ENCODE peak calls at places on chromosome 5, in seven cellular contexts. One of them, this sample, is unnamed.

GRCh38 chr5:79785983-79786382 is 96.3 kb downstream of the CMYA5 start:
- DNase-seq in pancreas: no peak
- DNase-seq in CD4-positive, CD25-positive, alpha-beta regulatory T cell: no peak
- DNase-seq in CD8-positive, alpha-beta T cell: no peak
- DNase-seq in astrocyte: no peak
- DNase-seq in breast epithelium: no peak
- DNase-seq in A673: no peak
- DNase-seq in this sample: no peak

GRCh38 chr5:69368458-69369368 is 607 bp downstream of the AK6 start:
- DNase-seq in breast epithelium: no peak
- DNase-seq in CD8-positive, alpha-beta T cell: no peak
- DNase-seq in pancreas: no peak
- DNase-seq in astrocyte: peak; percentile 54
- DNase-seq in A673: peak; percentile 48
- DNase-seq in CD4-positive, CD25-positive, alpha-beta regulatory T cell: peak; percentile 47
- DNase-seq in this sample: no peak

GRCh38 chr5:167389537-167389936 is 901.9 kb upstream of the WWC1 start:
- DNase-seq in CD4-positive, CD25-positive, alpha-beta regulatory T cell: no peak
- DNase-seq in CD8-positive, alpha-beta T cell: no peak
- DNase-seq in astrocyte: peak; percentile 4
- DNase-seq in A673: no peak
- DNase-seq in pancreas: no peak
- DNase-seq in breast epithelium: no peak
- DNase-seq in this sample: no peak

GRCh38 chr5:41871866-41872265 is 1.6 kb upstream of the OXCT1 start:
- DNase-seq in pancreas: peak; percentile 13
- DNase-seq in breast epithelium: no peak
- DNase-seq in astrocyte: peak; percentile 77
- DNase-seq in CD8-positive, alpha-beta T cell: no peak
- DNase-seq in A673: no peak
- DNase-seq in CD4-positive, CD25-positive, alpha-beta regulatory T cell: no peak
- DNase-seq in this sample: no peak

GRCh38 chr5:140145223-140145622 is 19.5 kb downstream of the IGIP start:
- DNase-seq in breast epithelium: no peak
- DNase-seq in CD8-positive, alpha-beta T cell: no peak
- DNase-seq in pancreas: no peak
- DNase-seq in astrocyte: no peak
- DNase-seq in A673: no peak
- DNase-seq in CD4-positive, CD25-positive, alpha-beta regulatory T cell: no peak
- DNase-seq in this sample: no peak

GRCh38 chr5:40334242-40334635 is 345.5 kb upstream of the PTGER4 start:
- DNase-seq in breast epithelium: no peak
- DNase-seq in pancreas: no peak
- DNase-seq in CD8-positive, alpha-beta T cell: no peak
- DNase-seq in CD4-positive, CD25-positive, alpha-beta regulatory T cell: no peak
- DNase-seq in astrocyte: no peak
- DNase-seq in A673: no peak
- DNase-seq in this sample: no peak

GRCh38 chr5:137142371-137143243 is 356.5 kb downstream of the SPOCK1 start:
- DNase-seq in CD8-positive, alpha-beta T cell: no peak
- DNase-seq in breast epithelium: no peak
- DNase-seq in astrocyte: peak; percentile 100
- DNase-seq in pancreas: no peak
- DNase-seq in A673: no peak
- DNase-seq in CD4-positive, CD25-positive, alpha-beta regulatory T cell: no peak
- DNase-seq in this sample: peak; percentile 6

GRCh38 chr5:150189728-150190502 is at the start of gene SLC6A7:
- DNase-seq in pancreas: no peak
- DNase-seq in CD4-positive, CD25-positive, alpha-beta regulatory T cell: no peak
- DNase-seq in astrocyte: no peak
- DNase-seq in breast epithelium: no peak
- DNase-seq in CD8-positive, alpha-beta T cell: no peak
- DNase-seq in A673: no peak
- DNase-seq in this sample: no peak

GRCh38 chr5:32542216-32543059 is 42.9 kb upstream of the SUB1 start:
- DNase-seq in CD8-positive, alpha-beta T cell: no peak
- DNase-seq in astrocyte: peak; percentile 59
- DNase-seq in breast epithelium: no peak
- DNase-seq in pancreas: no peak
- DNase-seq in A673: no peak
- DNase-seq in CD4-positive, CD25-positive, alpha-beta regulatory T cell: peak; percentile 40
- DNase-seq in this sample: peak; percentile 79

GRCh38 chr5:149141224-149141956 is at the start of gene ABLIM3:
- DNase-seq in breast epithelium: peak; percentile 68
- DNase-seq in A673: peak; percentile 62
- DNase-seq in CD8-positive, alpha-beta T cell: peak; percentile 51
- DNase-seq in pancreas: peak; percentile 77
- DNase-seq in astrocyte: no peak
- DNase-seq in CD4-positive, CD25-positive, alpha-beta regulatory T cell: peak; percentile 65
- DNase-seq in this sample: peak; percentile 66

GRCh38 chr5:88660326-88660946 is 222.5 kb downstream of the MEF2C start:
- DNase-seq in breast epithelium: no peak
- DNase-seq in A673: no peak
- DNase-seq in pancreas: no peak
- DNase-seq in astrocyte: peak; percentile 90
- DNase-seq in CD4-positive, CD25-positive, alpha-beta regulatory T cell: no peak
- DNase-seq in CD8-positive, alpha-beta T cell: no peak
- DNase-seq in this sample: no peak

GRCh38 chr5:55231029-55231475 is 2.4 kb downstream of the CCNO start:
- DNase-seq in breast epithelium: no peak
- DNase-seq in A673: no peak
- DNase-seq in CD8-positive, alpha-beta T cell: no peak
- DNase-seq in CD4-positive, CD25-positive, alpha-beta regulatory T cell: no peak
- DNase-seq in pancreas: no peak
- DNase-seq in astrocyte: no peak
- DNase-seq in this sample: no peak
- H3K4me3 ChIP-seq in breast epithelium: peak overlapping the region; percentile 73
- H3K4me3 ChIP-seq in A673: peak overlapping the region; percentile 64
- H3K4me3 ChIP-seq in CD8-positive, alpha-beta T cell: peak overlapping the region; percentile 62
- H3K4me3 ChIP-seq in CD4-positive, CD25-positive, alpha-beta regulatory T cell: no peak overlapping the region
- H3K4me3 ChIP-seq in pancreas: peak overlapping the region; percentile 71
- H3K4me3 ChIP-seq in astrocyte: no peak overlapping the region
- H3K4me3 ChIP-seq in this sample: peak overlapping the region; percentile 11

GRCh38 chr5:73419414-73420390 is 28.9 kb downstream of the FOXD1 start:
- DNase-seq in CD4-positive, CD25-positive, alpha-beta regulatory T cell: no peak
- DNase-seq in A673: peak; percentile 23
- DNase-seq in astrocyte: peak; percentile 89
- DNase-seq in CD8-positive, alpha-beta T cell: no peak
- DNase-seq in breast epithelium: no peak
- DNase-seq in pancreas: no peak
- DNase-seq in this sample: no peak

GRCh38 chr5:73415171-73415570 is 33.4 kb downstream of the FOXD1 start:
- DNase-seq in pancreas: no peak
- DNase-seq in CD8-positive, alpha-beta T cell: no peak
- DNase-seq in astrocyte: no peak
- DNase-seq in CD4-positive, CD25-positive, alpha-beta regulatory T cell: no peak
- DNase-seq in A673: no peak
- DNase-seq in breast epithelium: no peak
- DNase-seq in this sample: no peak

GRCh38 chr5:73417307-73418035 is 31.1 kb downstream of the FOXD1 start:
- DNase-seq in astrocyte: peak; percentile 80
- DNase-seq in CD8-positive, alpha-beta T cell: no peak
- DNase-seq in CD4-positive, CD25-positive, alpha-beta regulatory T cell: no peak
- DNase-seq in pancreas: no peak
- DNase-seq in A673: no peak
- DNase-seq in breast epithelium: no peak
- DNase-seq in this sample: no peak

GRCh38 chr5:73415617-73416016 is 33.0 kb downstream of the FOXD1 start:
- DNase-seq in A673: no peak
- DNase-seq in pancreas: no peak
- DNase-seq in astrocyte: no peak
- DNase-seq in breast epithelium: no peak
- DNase-seq in CD4-positive, CD25-positive, alpha-beta regulatory T cell: no peak
- DNase-seq in CD8-positive, alpha-beta T cell: no peak
- DNase-seq in this sample: no peak

DNA sequence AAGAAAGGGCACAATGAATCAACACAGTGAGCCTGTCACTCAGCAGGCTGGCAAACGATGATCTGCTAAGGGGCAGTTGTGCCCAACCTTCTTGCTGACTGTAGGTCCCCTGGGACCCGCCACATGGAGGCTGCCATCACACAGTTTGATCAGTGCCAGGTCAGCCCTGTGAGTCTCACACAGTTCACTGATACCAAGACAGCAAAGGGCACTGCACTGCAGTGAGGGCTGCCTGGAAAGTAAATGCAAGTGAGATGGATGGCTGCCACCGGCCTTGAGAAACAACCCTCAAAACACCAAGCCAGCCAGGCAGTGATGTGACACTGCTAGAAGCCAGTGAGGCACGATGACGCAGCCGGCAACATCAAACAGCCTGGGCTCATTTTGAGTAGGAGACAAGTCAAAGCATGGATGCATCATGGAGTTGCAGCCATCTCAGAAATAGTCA is 30.3 kb downstream of the FOXD1 start:
- DNase-seq in pancreas: no peak
- DNase-seq in astrocyte: no peak
- DNase-seq in CD8-positive, alpha-beta T cell: no peak
- DNase-seq in CD4-positive, CD25-positive, alpha-beta regulatory T cell: no peak
- DNase-seq in A673: no peak
- DNase-seq in breast epithelium: no peak
- DNase-seq in this sample: no peak
- H3K27me3 ChIP-seq in pancreas: no peaks in the 10 kb centered on the region
- H3K27me3 ChIP-seq in astrocyte: no peaks in the 10 kb centered on the region
- H3K27me3 ChIP-seq in CD8-positive, alpha-beta T cell: peaks cover 37% of the 10 kb centered on the region
- H3K27me3 ChIP-seq in CD4-positive, CD25-positive, alpha-beta regulatory T cell: peaks cover 67% of the 10 kb centered on the region
- H3K27me3 ChIP-seq in A673: peaks cover 63% of the 10 kb centered on the region
- H3K27me3 ChIP-seq in breast epithelium: peaks cover 3% of the 10 kb centered on the region
- H3K27me3 ChIP-seq in this sample: no peaks in the 10 kb centered on the region

DNA sequence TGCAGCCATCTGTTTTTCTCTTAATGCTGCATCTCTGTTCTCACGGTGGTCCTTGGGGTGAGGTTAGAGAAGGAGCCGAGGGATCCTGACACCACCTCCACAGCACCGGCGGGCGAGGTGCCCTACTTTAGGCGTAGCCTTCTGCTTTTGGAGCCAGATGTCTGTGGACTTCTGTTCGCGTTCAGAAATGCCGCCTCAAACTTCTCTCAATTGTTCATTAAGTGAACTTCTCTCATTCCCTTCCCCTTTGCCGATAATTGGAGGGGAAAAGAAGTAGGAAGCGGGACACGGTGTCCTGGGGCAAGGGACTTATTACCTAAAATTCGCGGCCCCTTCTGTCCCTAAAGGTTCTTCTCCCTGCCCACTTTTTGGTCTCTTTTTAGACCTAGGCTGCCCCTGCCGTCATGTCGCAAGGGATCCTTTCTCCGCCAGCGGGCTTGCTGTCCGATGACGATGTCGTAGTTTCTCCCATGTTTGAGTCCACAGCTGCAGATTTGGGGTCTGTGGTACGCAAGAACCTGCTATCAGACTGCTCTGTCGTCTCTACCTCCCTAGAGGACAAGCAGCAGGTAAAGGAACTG is 455 bp downstream of the KIF20A start:
- DNase-seq in CD8-positive, alpha-beta T cell: no peak
- DNase-seq in CD4-positive, CD25-positive, alpha-beta regulatory T cell: no peak
- DNase-seq in pancreas: peak; percentile 15
- DNase-seq in A673: peak; percentile 28
- DNase-seq in breast epithelium: no peak
- DNase-seq in astrocyte: no peak
- DNase-seq in this sample: peak; percentile 20
- H3K4me3 ChIP-seq in CD8-positive, alpha-beta T cell: peak overlapping the region; percentile 67
- H3K4me3 ChIP-seq in CD4-positive, CD25-positive, alpha-beta regulatory T cell: peak overlapping the region; percentile 100
- H3K4me3 ChIP-seq in pancreas: peak overlapping the region; percentile 55
- H3K4me3 ChIP-seq in A673: peak overlapping the region; percentile 71
- H3K4me3 ChIP-seq in breast epithelium: peak overlapping the region; percentile 70
- H3K4me3 ChIP-seq in astrocyte: peak overlapping the region; percentile 99
- H3K4me3 ChIP-seq in this sample: peak overlapping the region; percentile 88

DNA sequence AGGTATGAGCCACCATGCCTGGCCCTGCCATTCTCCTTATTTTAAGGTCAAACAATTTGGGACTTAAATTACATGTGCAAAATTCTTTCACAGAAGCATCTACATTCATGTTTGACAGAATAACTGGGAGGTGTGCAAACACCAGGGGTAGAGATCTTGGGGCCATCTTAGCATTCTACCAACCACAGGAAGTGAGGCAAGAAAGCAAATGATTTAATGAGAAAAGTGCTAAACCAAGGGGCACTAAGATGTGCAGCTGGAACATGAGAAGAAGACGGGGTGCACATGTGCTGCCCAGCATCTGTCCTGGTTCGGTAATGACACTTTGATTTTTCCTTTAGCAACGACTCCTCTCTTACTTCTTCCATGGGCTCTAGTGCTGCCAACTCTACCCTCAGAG is 1.2 kb upstream of the F12 start:
- DNase-seq in astrocyte: no peak
- DNase-seq in A673: no peak
- DNase-seq in breast epithelium: no peak
- DNase-seq in CD4-positive, CD25-positive, alpha-beta regulatory T cell: no peak
- DNase-seq in CD8-positive, alpha-beta T cell: no peak
- DNase-seq in pancreas: no peak
- DNase-seq in this sample: no peak
- H3K27me3 ChIP-seq in astrocyte: peaks cover 6% of the 10 kb centered on the region
- H3K27me3 ChIP-seq in A673: no peaks in the 10 kb centered on the region
- H3K27me3 ChIP-seq in breast epithelium: no peaks in the 10 kb centered on the region
- H3K27me3 ChIP-seq in CD4-positive, CD25-positive, alpha-beta regulatory T cell: no peaks in the 10 kb centered on the region
- H3K27me3 ChIP-seq in CD8-positive, alpha-beta T cell: no peaks in the 10 kb centered on the region
- H3K27me3 ChIP-seq in pancreas: no peaks in the 10 kb centered on the region
- H3K27me3 ChIP-seq in this sample: no peaks in the 10 kb centered on the region

GRCh38 chr5:92468307-92468706 is 1085.2 kb upstream of the ARRDC3 start:
- DNase-seq in pancreas: no peak
- DNase-seq in astrocyte: no peak
- DNase-seq in breast epithelium: no peak
- DNase-seq in A673: no peak
- DNase-seq in CD8-positive, alpha-beta T cell: no peak
- DNase-seq in CD4-positive, CD25-positive, alpha-beta regulatory T cell: no peak
- DNase-seq in this sample: no peak

GRCh38 chr5:92467695-92468094 is 1084.6 kb upstream of the ARRDC3 start:
- DNase-seq in pancreas: no peak
- DNase-seq in astrocyte: no peak
- DNase-seq in A673: no peak
- DNase-seq in breast epithelium: no peak
- DNase-seq in CD4-positive, CD25-positive, alpha-beta regulatory T cell: no peak
- DNase-seq in CD8-positive, alpha-beta T cell: no peak
- DNase-seq in this sample: no peak

GRCh38 chr5:92470770-92471169 is 1087.7 kb upstream of the ARRDC3 start:
- DNase-seq in CD4-positive, CD25-positive, alpha-beta regulatory T cell: no peak
- DNase-seq in astrocyte: no peak
- DNase-seq in A673: peak; percentile 3
- DNase-seq in CD8-positive, alpha-beta T cell: no peak
- DNase-seq in pancreas: no peak
- DNase-seq in breast epithelium: no peak
- DNase-seq in this sample: no peak

GRCh38 chr5:92472981-92473566 is 1090.0 kb upstream of the ARRDC3 start:
- DNase-seq in CD4-positive, CD25-positive, alpha-beta regulatory T cell: no peak
- DNase-seq in astrocyte: no peak
- DNase-seq in CD8-positive, alpha-beta T cell: no peak
- DNase-seq in A673: no peak
- DNase-seq in breast epithelium: no peak
- DNase-seq in pancreas: no peak
- DNase-seq in this sample: no peak

DNA sequence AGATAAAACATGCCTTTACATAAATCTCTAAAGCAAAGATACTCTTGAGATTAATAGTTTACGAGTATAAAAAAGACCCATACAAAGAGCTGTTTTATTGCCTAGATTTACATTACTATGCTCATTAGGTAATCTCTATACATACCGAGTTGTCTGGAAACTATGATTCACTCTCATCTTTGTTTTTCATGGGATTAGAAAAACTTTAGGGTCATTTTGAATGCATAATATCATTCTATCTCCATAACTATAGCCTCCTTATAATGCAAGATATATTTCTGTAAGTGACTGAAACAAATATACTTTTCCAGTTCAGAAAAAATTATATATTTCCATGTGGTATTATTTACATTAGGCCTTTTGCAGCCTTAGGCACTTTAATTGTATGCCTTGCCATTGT is 1088.7 kb upstream of the ARRDC3 start:
- DNase-seq in pancreas: no peak
- DNase-seq in CD4-positive, CD25-positive, alpha-beta regulatory T cell: no peak
- DNase-seq in CD8-positive, alpha-beta T cell: no peak
- DNase-seq in A673: no peak
- DNase-seq in astrocyte: no peak
- DNase-seq in breast epithelium: no peak
- DNase-seq in this sample: no peak
- H3K4me3 ChIP-seq in pancreas: no peak overlapping the region
- H3K4me3 ChIP-seq in CD4-positive, CD25-positive, alpha-beta regulatory T cell: no peak overlapping the region
- H3K4me3 ChIP-seq in CD8-positive, alpha-beta T cell: no peak overlapping the region
- H3K4me3 ChIP-seq in A673: no peak overlapping the region
- H3K4me3 ChIP-seq in astrocyte: no peak overlapping the region
- H3K4me3 ChIP-seq in breast epithelium: no peak overlapping the region
- H3K4me3 ChIP-seq in this sample: no peak overlapping the region

This sample was measured in GM06990.